ENCODE peak calls at places on chromosomes 7 and 10, in four cellular contexts. L, Y, O and B are unnamed samples.

GRCh38 chr10:124649209-124649608 is 95.0 kb downstream of the FAM53B start:
- DNase-seq in O (no peak), L (no peak), Y (no peak), B (no peak)

GRCh38 chr7:94386416-94386815 is 8.3 kb upstream of the COL1A2 start:
- DNase-seq in O (no peak), L (no peak), Y (no peak), B (no peak)

GRCh38 chr7:6637544-6638229 is 569 bp downstream of the ZNF316 start:
- DNase-seq in L (peak; percentile 95), O (peak; percentile 66), Y (peak; percentile 39), B (no peak)

GRCh38 chr7:7720193-7720592 is 1.8 kb upstream of the RPA3 start:
- DNase-seq in O (no peak), Y (no peak), L (no peak), B (no peak)

GRCh38 chr7:55484241-55484640 is 88.1 kb downstream of the VOPP1 start:
- DNase-seq in L (no peak), Y (no peak), O (no peak), B (no peak)

GRCh38 chr7:150826061-150826849 is 25.7 kb downstream of the TMEM176A start:
- DNase-seq in Y (no peak), L (no peak), O (no peak), B (no peak)

GRCh38 chr7:121504478-121504877 is 108.4 kb upstream of the FAM3C start:
- DNase-seq in L (no peak), Y (no peak), O (no peak), B (no peak)

GRCh38 chr10:31187607-31188210 is 131.3 kb upstream of the ZEB1 start:
- DNase-seq in O (no peak), Y (no peak), L (no peak), B (no peak)

GRCh38 chr7:30180718-30181117 is 45.9 kb downstream of the MTURN start:
- DNase-seq in O (no peak), L (no peak), Y (no peak), B (no peak)

GRCh38 chr7:30176463-30177090 is 41.8 kb downstream of the MTURN start:
- DNase-seq in L (no peak), O (no peak), Y (no peak), B (no peak)

GRCh38 chr7:30181211-30181610 is 46.4 kb downstream of the MTURN start:
- DNase-seq in Y (no peak), L (no peak), O (no peak), B (no peak)

GRCh38 chr7:30177186-30177585 is 42.4 kb downstream of the MTURN start:
- DNase-seq in L (no peak), Y (no peak), O (no peak), B (no peak)

GRCh38 chr7:30179016-30179436 is 44.2 kb downstream of the MTURN start:
- DNase-seq in L (no peak), O (no peak), Y (no peak), B (no peak)
- TF ChIP-seq POLR2A in L (no peak), O (no peak), Y (no peak), B (no peak)

GRCh38 chr10:17380888-17381287 is 73.5 kb downstream of the ST8SIA6 start:
- DNase-seq in Y (no peak), O (no peak), L (no peak), B (no peak)

GRCh38 chr10:17375936-17376584 is 78.3 kb downstream of the ST8SIA6 start:
- DNase-seq in L (peak; percentile 32), O (peak; percentile 87), Y (peak; percentile 17), B (no peak)

GRCh38 chr10:17380016-17380415 is 74.4 kb downstream of the ST8SIA6 start:
- DNase-seq in L (no peak), Y (no peak), O (no peak), B (no peak)

GRCh38 chr10:17381502-17382142 is 72.8 kb downstream of the ST8SIA6 start:
- DNase-seq in Y (no peak), L (no peak), O (no peak), B (no peak)

DNA sequence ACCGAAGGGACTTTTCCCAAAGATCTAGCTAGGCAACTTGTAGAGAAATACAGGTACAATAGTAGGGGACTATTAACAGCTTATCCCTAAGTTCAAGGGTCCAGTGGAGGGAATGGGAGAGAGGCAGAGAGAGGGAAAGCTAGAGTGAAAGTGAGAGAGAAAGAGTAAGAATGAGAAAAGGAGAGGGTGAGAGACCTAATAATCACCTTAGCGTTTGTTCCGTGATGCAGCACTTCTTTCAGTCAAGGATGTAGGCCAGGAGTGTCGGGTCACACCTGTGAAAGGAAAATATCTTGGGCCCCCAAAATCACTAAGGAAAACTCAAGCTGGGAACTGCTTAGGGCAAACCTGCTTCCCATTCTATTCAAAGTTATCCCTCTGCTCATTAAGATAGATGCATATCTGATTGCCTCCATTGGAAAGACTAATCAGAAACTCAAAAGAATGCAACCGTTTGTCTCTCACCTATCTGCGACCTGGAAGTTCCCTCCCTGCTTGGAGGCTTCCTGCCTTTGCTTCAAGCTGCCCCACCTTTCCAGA is 75.2 kb downstream of the ST8SIA6 start:
- DNase-seq in O (no peak), L (no peak), Y (no peak), B (no peak)
- TF ChIP-seq FOSL1 in O (no peak), L (no peak), Y (no peak), B (no peak)

GRCh38 chr10:28679941-28680752 is 2.8 kb downstream of the BAMBI start:
- DNase-seq in L (no peak), Y (peak; percentile 58), O (no peak), B (no peak)
- TF ChIP-seq CTCF in L (peak; percentile 37), Y (peak; percentile 44), O (peak; percentile 18), B (no peak)

GRCh38 chr7:27098493-27099223 is 2.9 kb upstream of the HOXA1 start:
- DNase-seq in L (no peak), O (no peak), Y (no peak), B (no peak)
- TF ChIP-seq POLR2A in L (no peak), O (no peak), Y (no peak), B (no peak)

GRCh38 chr7:155206286-155207020 is 91.2 kb upstream of the INSIG1 start:
- DNase-seq in O (no peak), Y (no peak), L (peak; percentile 86), B (no peak)
- TF ChIP-seq FOSL1 in O (no peak), Y (no peak), L (no peak), B (no peak)

GRCh38 chr10:43785252-43785651 is 136.6 kb upstream of the ZNF32 start:
- DNase-seq in Y (peak; percentile 21), O (no peak), L (no peak), B (peak; percentile 4)
- TF ChIP-seq CTCF in Y (peak; percentile 20), O (peak; percentile 44), L (peak; percentile 46), B (peak; percentile 38)

GRCh38 chr10:102645741-102646609 is 1.7 kb downstream of the TRIM8 start:
- DNase-seq in Y (peak; percentile 44), O (peak; percentile 62), L (peak; percentile 74), B (peak; percentile 82)
- TF ChIP-seq POLR2A in Y (no peak), O (no peak), L (peak; percentile 69), B (no peak)

GRCh38 chr10:14381475-14381874 is 50.8 kb upstream of the FRMD4A start:
- DNase-seq in O (no peak), Y (no peak), L (no peak), B (no peak)

GRCh38 chr10:14380746-14381145 is 50.0 kb upstream of the FRMD4A start:
- DNase-seq in L (no peak), Y (no peak), O (no peak), B (no peak)

GRCh38 chr10:14383266-14383665 is 52.5 kb upstream of the FRMD4A start:
- DNase-seq in L (no peak), O (no peak), Y (no peak), B (no peak)

GRCh38 chr10:14382531-14382930 is 51.8 kb upstream of the FRMD4A start:
- DNase-seq in Y (no peak), O (no peak), L (no peak), B (no peak)

DNA sequence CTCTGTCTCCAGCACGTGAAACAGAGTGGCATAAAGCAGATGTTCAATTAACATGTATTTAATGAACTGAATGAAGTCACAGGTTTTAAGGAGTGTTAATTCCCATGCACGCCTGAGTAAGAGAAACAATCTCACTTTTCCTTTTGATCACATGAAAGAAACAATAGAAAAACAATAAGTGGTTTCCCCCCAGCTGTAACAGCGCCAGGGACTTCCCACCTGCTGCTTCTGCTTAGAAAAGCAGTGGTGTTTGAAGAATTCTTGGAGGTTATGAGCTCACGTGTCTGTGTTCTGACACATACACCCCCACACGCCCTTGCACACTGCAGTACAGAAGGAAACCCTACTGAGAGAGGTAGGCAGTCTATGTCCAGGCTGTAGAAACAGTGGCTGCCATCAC is 51.3 kb upstream of the FRMD4A start:
- DNase-seq in Y (no peak), O (no peak), L (no peak), B (no peak)
- TF ChIP-seq FOSL1 in Y (no peak), O (no peak), L (no peak), B (no peak)

DNA sequence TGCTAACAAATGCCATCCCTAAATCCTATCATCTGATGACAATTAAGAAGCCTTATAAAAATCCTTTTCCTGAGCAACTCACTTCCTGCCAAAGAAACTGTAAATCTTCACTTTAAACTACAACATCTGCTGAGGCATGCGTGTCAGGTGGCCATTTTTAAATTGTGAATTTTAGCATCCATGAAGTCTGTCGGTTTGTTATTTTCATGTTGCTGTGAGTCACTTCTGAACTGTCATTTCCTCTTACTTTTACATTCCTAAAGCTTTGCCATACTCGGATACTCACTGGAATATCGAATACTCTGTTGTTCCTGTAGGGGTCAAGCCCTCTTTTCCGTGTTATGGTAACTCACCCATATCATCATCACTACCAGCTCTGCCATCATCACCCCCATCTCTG is 34.3 kb upstream of the TMEM26 start:
- DNase-seq in O (no peak), L (no peak), Y (no peak), B (no peak)
- TF ChIP-seq CTCF in O (no peak), L (no peak), Y (no peak), B (no peak)

DNA sequence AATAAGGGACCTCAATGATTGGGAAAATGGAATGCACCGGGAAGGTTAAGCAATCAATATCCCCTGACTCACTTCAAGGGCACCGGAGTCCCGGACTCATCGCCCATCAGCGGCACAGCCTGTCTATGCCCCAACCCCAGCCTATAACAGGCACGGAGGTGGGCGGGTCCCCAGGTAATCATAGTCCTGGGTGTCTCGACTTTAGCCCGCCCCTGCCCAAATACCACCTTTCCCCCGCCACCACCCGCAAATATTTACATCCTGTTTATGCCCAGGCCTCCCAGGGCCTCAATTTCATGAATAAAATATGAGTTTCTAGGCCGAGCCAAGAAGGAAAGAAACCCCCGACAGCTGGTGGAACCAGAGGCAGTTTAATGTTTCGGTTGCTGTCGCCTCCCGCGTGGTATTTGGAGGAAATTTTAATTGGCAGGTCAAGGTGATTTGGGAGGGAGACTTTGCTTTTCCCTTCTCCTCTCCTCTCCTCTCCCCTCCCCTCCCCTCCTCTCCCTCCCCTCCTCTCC is 15.6 kb upstream of the RFC2 start:
- DNase-seq in L (peak; percentile 71), Y (peak; percentile 70), O (peak; percentile 86), B (peak; percentile 76)
- TF ChIP-seq POLR2A in L (no peak), Y (no peak), O (no peak), B (no peak)